ENCODE peak calls at places on chromosomes 11 and 22, in five cellular contexts. A is stimulated activated CD4-positive, alpha-beta T cell treated with anti-CD3 and anti-CD28 coated beads, Interleukin-2, amount 100 ng/mL, for 48 hours; V is stimulated activated CD8-positive, alpha-beta memory T cell treated with anti-CD3 and anti-CD28 coated beads, Interleukin-4, amount 100 ng/mL, for 24 hours; L is nephron progenitor cell; O is iris pigment epithelial cell. X is an unnamed sample.

GRCh38 chr22:50047346-50047745 is 10.8 kb downstream of the TTLL8 start:
- DNase-seq in A (no peak), V (no peak), L (no peak), O (no peak), X (no peak)

GRCh38 chr22:30564766-30565118 is 9.7 kb downstream of the GAL3ST1 start:
- DNase-seq in A (no peak), V (no peak), L (no peak), O (no peak), X (no peak)

GRCh38 chr11:126352934-126353801 is 2.3 kb upstream of the ST3GAL4 start:
- DNase-seq in A (peak; percentile 13), V (no peak), L (no peak), O (peak; percentile 83), X (peak; percentile 91)

GRCh38 chr11:17719028-17719939 is at the start of gene MYOD1:
- DNase-seq in A (no peak), V (no peak), L (peak; percentile 65), O (peak; percentile 15), X (peak; percentile 11)

GRCh38 chr11:127998421-127998820 is 588.9 kb downstream of the ETS1 start:
- DNase-seq in A (no peak), V (no peak), L (no peak), O (no peak), X (no peak)

GRCh38 chr11:109960831-109961230 is 132.4 kb upstream of the ZC3H12C start:
- DNase-seq in A (no peak), V (no peak), L (no peak), O (peak; percentile 100), X (no peak)

GRCh38 chr22:27786253-27786898 is 15.2 kb downstream of the MN1 start:
- DNase-seq in A (no peak), V (no peak), L (no peak), O (no peak), X (no peak)

GRCh38 chr11:68498313-68498712 is 37.8 kb downstream of the PPP6R3 start:
- DNase-seq in A (no peak), V (no peak), L (no peak), O (peak; percentile 22), X (peak; percentile 43)

GRCh38 chr22:38069372-38070249 is 12.4 kb downstream of the PICK1 start:
- DNase-seq in A (no peak), V (no peak), L (peak; percentile 50), O (peak; percentile 30), X (peak; percentile 17)

GRCh38 chr11:116117326-116118137 is 613.3 kb upstream of the CADM1 start:
- DNase-seq in A (no peak), V (no peak), L (no peak), O (no peak), X (no peak)

GRCh38 chr11:83645561-83645960 is 359.4 kb upstream of the CCDC90B start:
- DNase-seq in A (no peak), V (no peak), L (no peak), O (no peak), X (no peak)

GRCh38 chr11:45319077-45319476 is 32.9 kb upstream of the SYT13 start:
- DNase-seq in A (no peak), V (no peak), L (no peak), O (no peak), X (no peak)